ENCODE peak calls at places on chromosome 21, in five cellular contexts. One of them, this sample, is unnamed.

GRCh38 chr21:42358937-42359336 is 7.4 kb downstream of the TFF1 start:
- DNase-seq in iris pigment epithelial cell: no peak
- DNase-seq in IMR-90: no peak
- DNase-seq in germinal center: no peak
- DNase-seq in head of caudate nucleus: no peak
- DNase-seq in this sample: no peak

GRCh38 chr21:42312626-42313104 is 2.5 kb downstream of the TFF3 start:
- DNase-seq in iris pigment epithelial cell: no peak
- DNase-seq in IMR-90: no peak
- DNase-seq in germinal center: no peak
- DNase-seq in head of caudate nucleus: no peak
- DNase-seq in this sample: no peak

GRCh38 chr21:33901421-33902288 is 13.9 kb downstream of the ATP5PO start:
- DNase-seq in iris pigment epithelial cell: peak; percentile 89
- DNase-seq in IMR-90: peak; percentile 67
- DNase-seq in germinal center: no peak
- DNase-seq in head of caudate nucleus: peak; percentile 36
- DNase-seq in this sample: no peak

GRCh38 chr21:36757246-36757645 is 58.3 kb downstream of the SIM2 start:
- DNase-seq in iris pigment epithelial cell: no peak
- DNase-seq in IMR-90: no peak
- DNase-seq in germinal center: no peak
- DNase-seq in head of caudate nucleus: no peak
- DNase-seq in this sample: no peak

GRCh38 chr21:26572668-26573381 is at the start of gene CYYR1:
- DNase-seq in iris pigment epithelial cell: peak; percentile 9
- DNase-seq in IMR-90: no peak
- DNase-seq in germinal center: no peak
- DNase-seq in head of caudate nucleus: no peak
- DNase-seq in this sample: no peak

GRCh38 chr21:35035581-35035980 is 13.5 kb downstream of the RUNX1 start:
- DNase-seq in iris pigment epithelial cell: no peak
- DNase-seq in IMR-90: no peak
- DNase-seq in germinal center: no peak
- DNase-seq in head of caudate nucleus: no peak
- DNase-seq in this sample: no peak

GRCh38 chr21:23951251-23951650 is 1656.0 kb downstream of the MRPL39 start:
- DNase-seq in iris pigment epithelial cell: peak; percentile 28
- DNase-seq in IMR-90: peak; percentile 67
- DNase-seq in germinal center: no peak
- DNase-seq in head of caudate nucleus: no peak
- DNase-seq in this sample: no peak

GRCh38 chr21:44315691-44316208 is 15.9 kb downstream of the PFKL start:
- DNase-seq in iris pigment epithelial cell: no peak
- DNase-seq in IMR-90: no peak
- DNase-seq in germinal center: no peak
- DNase-seq in head of caudate nucleus: no peak
- DNase-seq in this sample: no peak

GRCh38 chr21:44436958-44437357 is 18.4 kb upstream of the LRRC3 start:
- DNase-seq in iris pigment epithelial cell: no peak
- DNase-seq in IMR-90: no peak
- DNase-seq in germinal center: no peak
- DNase-seq in head of caudate nucleus: no peak
- DNase-seq in this sample: no peak

GRCh38 chr21:39136711-39137110 is 46.5 kb downstream of the PSMG1 start:
- DNase-seq in iris pigment epithelial cell: peak; percentile 37
- DNase-seq in IMR-90: peak; percentile 47
- DNase-seq in germinal center: no peak
- DNase-seq in head of caudate nucleus: no peak
- DNase-seq in this sample: no peak

GRCh38 chr21:45469273-45470086 is 64.5 kb downstream of the COL18A1 start:
- DNase-seq in iris pigment epithelial cell: no peak
- DNase-seq in IMR-90: no peak
- DNase-seq in germinal center: no peak
- DNase-seq in head of caudate nucleus: peak; percentile 62
- DNase-seq in this sample: no peak

GRCh38 chr21:15034126-15034848 is 30.5 kb downstream of the NRIP1 start:
- DNase-seq in iris pigment epithelial cell: peak; percentile 61
- DNase-seq in IMR-90: peak; percentile 72
- DNase-seq in germinal center: no peak
- DNase-seq in head of caudate nucleus: no peak
- DNase-seq in this sample: no peak

This sample was measured in KG1.